ENCODE peak calls at places on chromosomes 16 and 17, in eight cellular contexts. U is non-pigmented ciliary epithelial cell, E is GOT3, B is Karpas-422, D is epithelial cell of esophagus, S is ascending aorta, F is HFFc6, J is OCI-LY7. C is an unnamed sample.

GRCh38 chr16:7597677-7598076 is 265.0 kb downstream of the RBFOX1 start:
- DNase-seq in U (no peak), D (no peak), E (no peak), S (no peak), B (no peak), J (no peak), F (no peak), C (no peak)

GRCh38 chr17:68424861-68425260 is 32.4 kb downstream of the WIPI1 start:
- DNase-seq in B (no peak), E (no peak), U (no peak), J (no peak), S (no peak), D (peak), F (no peak), C (no peak)

GRCh38 chr17:32536736-32537646 is 50.2 kb downstream of the CDK5R1 start:
- DNase-seq in B (no peak), S (peak), D (no peak), E (no peak), F (peak), J (no peak), U (no peak), C (no peak)

GRCh38 chr17:30363715-30364202 is 15.0 kb upstream of the CPD start:
- DNase-seq in U (no peak), F (peak), E (no peak), B (peak), S (no peak), J (peak), D (peak), C (peak)

GRCh38 chr16:88505405-88506082 is 52.5 kb downstream of the ZFPM1 start:
- DNase-seq in B (peak), J (peak), U (no peak), E (no peak), S (no peak), D (peak), F (no peak), C (peak)

GRCh38 chr16:87828071-87828971 is 41.0 kb downstream of the SLC7A5 start:
- DNase-seq in B (peak), E (no peak), D (peak), U (no peak), J (peak), F (no peak), S (no peak), C (no peak)

GRCh38 chr16:4324871-4325740 is 9.2 kb downstream of the GLIS2 start:
- DNase-seq in J (peak), E (no peak), F (no peak), S (no peak), B (no peak), D (no peak), U (no peak), C (no peak)

GRCh38 chr17:1180958-1181768 is 1.4 kb upstream of the ABR start:
- DNase-seq in J (peak), E (no peak), S (no peak), B (peak), U (no peak), D (no peak), F (no peak), C (no peak)

GRCh38 chr16:88390760-88391496 is 8.2 kb downstream of the ZNF469 start:
- DNase-seq in F (no peak), S (no peak), E (no peak), D (no peak), J (no peak), B (no peak), U (no peak), C (no peak)

GRCh38 chr17:39794249-39794970 is 56.7 kb downstream of the GRB7 start:
- DNase-seq in B (peak), U (no peak), F (no peak), D (no peak), J (peak), S (no peak), E (no peak), C (no peak)

GRCh38 chr17:79607941-79608728 is 2.7 kb downstream of the RBFOX3 start:
- DNase-seq in J (no peak), F (no peak), E (no peak), S (no peak), B (no peak), D (no peak), U (no peak), C (no peak)

GRCh38 chr17:69997332-69997731 is 77.7 kb upstream of the KCNJ16 start:
- DNase-seq in U (peak), D (peak), F (peak), S (no peak), E (no peak), B (no peak), J (no peak), C (peak)

GRCh38 chr17:80698297-80698696 is 153.7 kb downstream of the RPTOR start:
- DNase-seq in B (no peak), F (no peak), J (no peak), E (no peak), U (no peak), D (no peak), S (no peak), C (no peak)

GRCh38 chr17:31571124-31571892 is 179.8 kb downstream of the RAB11FIP4 start:
- DNase-seq in E (peak), D (no peak), S (peak), U (no peak), B (no peak), J (no peak), F (peak), C (peak)

GRCh38 chr16:11245988-11246387 is 10.0 kb downstream of the SOCS1 start:
- DNase-seq in D (no peak), S (no peak), J (no peak), E (no peak), F (no peak), B (no peak), U (no peak), C (no peak)

GRCh38 chr16:75506567-75506966 is 11.3 kb upstream of the CHST6 start:
- DNase-seq in F (peak), B (no peak), U (peak), J (no peak), D (peak), S (peak), E (no peak), C (peak)

GRCh38 chr17:81374890-81375289 is 20.4 kb upstream of the BAHCC1 start:
- DNase-seq in U (no peak), F (no peak), E (no peak), B (no peak), J (no peak), D (no peak), S (no peak), C (no peak)

GRCh38 chr16:30941600-30942420 is 7.1 kb upstream of the ORAI3 start:
- DNase-seq in D (peak), J (peak), S (no peak), F (peak), B (peak), U (no peak), E (no peak), C (peak)

GRCh38 chr16:58937661-58938060 is 203.5 kb upstream of the GOT2 start:
- DNase-seq in E (no peak), J (peak), B (no peak), S (no peak), D (peak), U (no peak), F (no peak), C (no peak)

GRCh38 chr16:82699711-82700495 is 73.1 kb downstream of the CDH13 start:
- DNase-seq in F (peak), U (no peak), B (no peak), J (no peak), S (peak), D (peak), E (no peak), C (no peak)

GRCh38 chr16:71659471-71659870 is 33.5 kb downstream of the MARVELD3 start:
- DNase-seq in E (no peak), U (no peak), B (no peak), D (no peak), S (no peak), J (no peak), F (no peak), C (no peak)

GRCh38 chr16:21205303-21205702 is 6.1 kb downstream of the ZP2 start:
- DNase-seq in U (no peak), S (no peak), E (no peak), J (no peak), F (no peak), D (no peak), B (no peak), C (no peak)

GRCh38 chr17:81329279-81329926 is 34.3 kb upstream of the SLC38A10 start:
- DNase-seq in F (peak), E (peak), U (no peak), D (peak), B (no peak), S (peak), J (no peak), C (peak)

GRCh38 chr17:75518201-75518600 is 1.9 kb downstream of the TSEN54 start:
- DNase-seq in F (no peak), S (no peak), E (no peak), U (no peak), J (peak), B (peak), D (no peak), C (no peak)

GRCh38 chr17:8557176-8557806 is 73.2 kb downstream of the MYH10 start:
- DNase-seq in S (peak), U (no peak), D (peak), E (no peak), B (no peak), J (no peak), F (no peak), C (no peak)

GRCh38 chr17:27888945-27889344 is 4.2 kb downstream of the LYRM9 start:
- DNase-seq in B (no peak), D (no peak), F (no peak), J (no peak), U (no peak), S (no peak), E (no peak), C (no peak)

GRCh38 chr16:82118749-82119148 is 51.3 kb downstream of the MPHOSPH6 start:
- DNase-seq in B (no peak), E (no peak), S (no peak), F (no peak), U (no peak), J (no peak), D (no peak), C (no peak)

GRCh38 chr16:4283939-4284338 is 11.1 kb upstream of the TFAP4 start:
- DNase-seq in F (peak), J (no peak), B (no peak), S (no peak), E (no peak), D (peak), U (no peak), C (no peak)

GRCh38 chr16:29757950-29758466 is 12.2 kb upstream of the C16orf54 start:
- DNase-seq in B (no peak), U (peak), F (no peak), J (no peak), D (no peak), S (no peak), E (no peak), C (no peak)

GRCh38 chr17:74873874-74874614 is 1.2 kb upstream of the FDXR start:
- DNase-seq in J (peak), B (no peak), U (no peak), S (no peak), D (no peak), F (no peak), E (no peak), C (peak)

GRCh38 chr16:27520982-27521673 is 28.6 kb downstream of the GTF3C1 start:
- DNase-seq in F (no peak), U (no peak), S (peak), D (peak), E (no peak), B (no peak), J (no peak), C (no peak)

GRCh38 chr17:41417576-41418015 is 6.8 kb downstream of the KRT37 start:
- DNase-seq in F (no peak), U (no peak), D (peak), J (peak), B (peak), S (no peak), E (no peak), C (no peak)

GRCh38 chr17:17060001-17060929 is 18.0 kb downstream of the MPRIP start:
- DNase-seq in D (no peak), U (no peak), S (peak), E (no peak), J (no peak), F (no peak), B (no peak), C (no peak)

GRCh38 chr17:77735341-77736206 is 222.9 kb upstream of the TNRC6C start:
- DNase-seq in B (no peak), J (no peak), U (no peak), S (peak), F (no peak), E (no peak), D (no peak), C (no peak)